ENCODE peak calls at places on chromosomes 12 and 14, in ten cellular contexts. U is pancreas, Z is nephron progenitor cell, A is Panc1, P is right lobe of liver, M is astrocyte of the cerebellum, L is HFFc6, X is WTC11, H is Peyer's patch, Q is mesothelial cell of epicardium. Y is an unnamed sample.

GRCh38 chr12:31316964-31317363 is 9.0 kb downstream of the SINHCAF start:
- DNase-seq in H (no peak), Q (no peak), Z (no peak), M (no peak), P (no peak), U (no peak), L (no peak), A (no peak), X (no peak), Y (no peak)

GRCh38 chr12:124694846-124695497 is 127.6 kb upstream of the NCOR2 start:
- DNase-seq in X (no peak), Z (no peak), M (peak), P (no peak), L (peak), H (no peak), Q (no peak), A (no peak), U (no peak), Y (no peak)

GRCh38 chr12:131872154-131873046 is 22.0 kb upstream of the ULK1 start:
- DNase-seq in Z (no peak), X (no peak), L (peak), M (no peak), H (no peak), Q (no peak), U (no peak), A (no peak), P (no peak), Y (no peak)

GRCh38 chr14:103313704-103314103 is 20.3 kb upstream of the EIF5 start:
- DNase-seq in P (no peak), Z (no peak), L (no peak), M (no peak), A (no peak), H (no peak), X (no peak), Q (no peak), U (no peak), Y (no peak)

GRCh38 chr12:24709201-24709600 is 239.7 kb downstream of the BCAT1 start:
- DNase-seq in Z (no peak), L (no peak), X (no peak), M (no peak), P (no peak), H (no peak), Q (no peak), U (no peak), A (no peak), Y (no peak)

GRCh38 chr12:68378859-68379628 is 46.9 kb upstream of the MDM1 start:
- DNase-seq in A (no peak), H (no peak), Z (no peak), P (no peak), X (no peak), M (no peak), L (no peak), U (no peak), Q (no peak), Y (no peak)

GRCh38 chr14:90517431-90517841 is 120.6 kb downstream of the CALM1 start:
- DNase-seq in A (no peak), Q (no peak), P (no peak), H (no peak), X (no peak), Z (no peak), M (no peak), U (peak), L (no peak), Y (no peak)

GRCh38 chr12:6222009-6222702 is 22.0 kb downstream of the CD9 start:
- DNase-seq in U (no peak), P (no peak), M (no peak), H (no peak), X (no peak), L (no peak), A (no peak), Q (no peak), Z (no peak), Y (no peak)

GRCh38 chr12:26128180-26128579 is 3.3 kb upstream of the BHLHE41 start:
- DNase-seq in U (no peak), M (no peak), P (no peak), Z (no peak), Q (no peak), L (peak), X (no peak), H (no peak), A (no peak), Y (no peak)

GRCh38 chr12:12807970-12808702 is 5.0 kb upstream of the DDX47 start:
- DNase-seq in P (no peak), M (no peak), L (no peak), Z (peak), X (no peak), H (peak), A (no peak), Q (no peak), U (no peak), Y (no peak)

GRCh38 chr12:124390442-124391116 is 95.7 kb downstream of the RFLNA start:
- DNase-seq in U (no peak), M (no peak), X (no peak), L (peak), Q (no peak), A (no peak), P (no peak), H (peak), Z (no peak), Y (no peak)

GRCh38 chr12:49086116-49086515 is 8.5 kb downstream of the DHH start:
- DNase-seq in U (no peak), P (no peak), Q (no peak), X (no peak), Z (no peak), L (no peak), H (no peak), A (no peak), M (no peak), Y (no peak)

GRCh38 chr14:99345472-99345871 is 73.5 kb upstream of the BCL11B start:
- DNase-seq in P (no peak), U (no peak), Z (no peak), X (no peak), L (no peak), A (no peak), H (no peak), Q (no peak), M (no peak), Y (no peak)

GRCh38 chr12:6952121-6952859 is 1.1 kb downstream of the PTPN6 start:
- DNase-seq in L (no peak), M (no peak), X (no peak), A (no peak), Z (no peak), H (no peak), U (no peak), P (peak), Q (no peak), Y (no peak)

GRCh38 chr14:71372411-71372838 is 465.2 kb downstream of the PCNX1 start:
- DNase-seq in A (peak), P (no peak), Q (no peak), X (no peak), H (no peak), L (peak), U (no peak), M (no peak), Z (no peak), Y (no peak)

GRCh38 chr12:132593938-132594358 is 16.4 kb downstream of the LRCOL1 start:
- DNase-seq in A (peak), H (peak), Q (peak), L (peak), M (peak), P (peak), U (peak), Z (peak), X (peak), Y (peak)

GRCh38 chr14:105601360-105602242 is 75.2 kb downstream of the TMEM121 start:
- DNase-seq in U (no peak), L (no peak), P (no peak), X (no peak), M (no peak), H (no peak), Z (no peak), A (no peak), Q (no peak), Y (no peak)

GRCh38 chr12:120640840-120641833 is 711 bp downstream of the CABP1 start:
- DNase-seq in Z (peak), U (peak), M (no peak), X (peak), A (no peak), L (peak), P (peak), Q (peak), H (peak), Y (peak)

GRCh38 chr12:63862187-63863107 is 17.9 kb downstream of the SRGAP1 start:
- DNase-seq in L (peak), H (no peak), X (no peak), M (no peak), U (peak), P (peak), Z (peak), A (peak), Q (no peak), Y (no peak)

GRCh38 chr12:2179953-2180736 is 127.4 kb downstream of the CACNA1C start:
- DNase-seq in M (peak), H (peak), L (peak), Q (no peak), Z (no peak), X (no peak), P (no peak), U (no peak), A (no peak), Y (no peak)

GRCh38 chr12:116222358-116222757 is 55.1 kb downstream of the MED13L start:
- DNase-seq in P (no peak), Q (no peak), Z (no peak), X (no peak), L (peak), U (peak), A (peak), M (peak), H (peak), Y (no peak)

DNA sequence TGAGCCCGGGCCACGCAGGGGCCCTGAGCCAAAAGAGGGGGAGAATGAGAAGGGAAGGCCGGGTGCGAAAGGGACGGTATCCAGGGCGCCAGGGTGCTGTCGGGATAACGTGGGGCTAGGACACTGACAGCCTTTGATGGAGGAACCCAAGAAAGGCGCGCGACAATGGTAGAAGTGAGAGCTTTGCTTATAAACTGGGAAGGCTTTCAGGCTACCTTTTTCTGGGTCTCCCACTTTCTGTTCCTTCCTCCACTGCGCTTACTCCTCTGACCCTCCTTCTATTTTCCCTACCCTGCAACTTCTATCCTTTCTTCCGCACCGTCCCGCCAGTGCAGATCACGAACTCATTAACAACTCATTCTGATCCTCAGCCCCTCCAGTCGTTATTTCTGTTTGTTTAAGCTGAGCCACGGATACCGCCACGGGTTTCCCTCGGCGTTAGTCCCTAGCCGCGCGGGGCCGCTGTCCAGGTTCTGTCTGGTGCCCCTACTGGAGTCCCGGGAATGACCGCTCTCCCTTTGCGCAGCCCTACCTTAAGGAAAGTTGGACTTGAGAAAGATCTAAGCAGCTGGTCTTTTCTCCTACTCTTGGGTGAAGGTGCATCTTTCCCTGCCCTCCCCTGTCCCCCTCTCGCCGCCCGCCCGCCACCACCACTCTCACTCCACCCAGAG is 3.0 kb downstream of the SSTR1 start:
- DNase-seq in M (no peak), L (peak), P (peak), A (no peak), H (no peak), Z (peak), U (no peak), Q (no peak), X (peak), Y (no peak)
- TF ChIP-seq CTCF in M (peak), L (peak), P (peak), A (peak), H (no peak), Z (no peak), U (no peak), Q (no peak), X (no peak), Y (peak)

GRCh38 chr14:66403183-66403582 is 83.0 kb upstream of the CCDC196 start:
- DNase-seq in Q (no peak), U (no peak), L (peak), X (no peak), Z (no peak), H (no peak), A (peak), P (no peak), M (no peak), Y (no peak)
- TF ChIP-seq CTCF in Q (no peak), U (peak), L (peak), X (no peak), Z (no peak), H (no peak), A (peak), P (peak), M (peak), Y (peak)

DNA sequence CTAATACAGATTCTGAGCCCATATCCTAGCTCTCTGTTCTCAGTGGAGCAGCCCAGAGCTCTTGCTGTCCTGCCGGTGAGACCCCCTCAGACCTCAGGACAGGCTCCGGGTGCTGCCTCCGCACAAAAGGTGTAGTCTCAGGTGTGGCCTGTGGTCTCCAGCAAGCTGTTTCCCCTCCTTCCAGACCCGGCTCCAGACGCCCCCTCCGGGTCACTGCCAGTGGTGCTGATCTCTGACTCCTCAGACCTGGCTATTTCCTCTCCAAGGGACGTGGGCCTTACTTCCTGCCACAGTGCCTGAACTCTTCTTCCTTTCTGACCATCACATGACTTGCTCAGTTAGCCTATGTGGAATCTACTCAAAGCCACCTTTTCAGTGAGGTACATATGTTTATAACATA is 337.5 kb downstream of the GLT1D1 start:
- DNase-seq in Z (peak), Q (no peak), M (no peak), A (no peak), X (peak), L (no peak), P (no peak), H (no peak), U (no peak), Y (no peak)
- TF ChIP-seq CTCF in Z (peak), Q (no peak), M (no peak), A (peak), X (no peak), L (no peak), P (no peak), H (no peak), U (no peak), Y (peak)

DNA sequence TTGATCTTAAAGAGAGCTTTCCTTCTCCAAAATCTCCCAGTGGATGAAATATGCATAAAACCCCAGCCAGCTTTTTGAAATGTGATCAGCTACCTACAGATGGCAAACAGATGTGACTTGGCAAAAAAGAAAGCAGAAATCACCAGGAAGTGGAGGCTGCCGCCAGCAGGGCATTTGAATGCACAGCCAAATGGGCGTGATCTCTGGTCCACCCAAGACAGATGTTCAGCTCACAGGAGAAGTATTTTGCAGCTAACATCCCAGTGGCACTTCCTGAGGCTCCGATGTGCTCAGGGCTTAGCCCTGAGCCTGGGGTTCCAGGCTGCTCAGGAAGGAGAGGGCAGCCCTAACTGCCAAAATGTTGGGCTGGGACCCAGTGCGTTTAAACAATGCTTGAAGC is 78.2 kb downstream of the LGMN start:
- DNase-seq in U (no peak), L (peak), M (peak), Q (no peak), A (no peak), P (peak), H (no peak), Z (no peak), X (no peak), Y (no peak)
- TF ChIP-seq CTCF in U (no peak), L (peak), M (peak), Q (no peak), A (no peak), P (no peak), H (no peak), Z (no peak), X (no peak), Y (no peak)

Y was measured in neural crest cell.